ENCODE peak calls at places on chromosomes 4 and X, in five cellular contexts. P, W, A, N and R are unnamed samples.

GRCh38 chrX:106397788-106398538 is 213.8 kb upstream of the RADX start:
- DNase-seq in P (no peak), W (no peak), A (no peak), N (no peak), R (no peak)

GRCh38 chr4:3198906-3199305 is 50.1 kb upstream of the MSANTD1 start:
- DNase-seq in P (no peak), W (no peak), A (no peak), N (no peak), R (no peak)

GRCh38 chr4:154491341-154491679 is 289 bp downstream of the DCHS2 start:
- DNase-seq in P (no peak), W (no peak), A (no peak), N (no peak), R (no peak)

GRCh38 chrX:5080812-5081211 is 1147.9 kb downstream of the NLGN4X start:
- DNase-seq in P (no peak), W (no peak), A (no peak), N (no peak), R (no peak)

GRCh38 chr4:184453402-184454160 is 20.8 kb downstream of the IRF2 start:
- DNase-seq in P (peak; percentile 9), W (peak; percentile 57), A (no peak), N (no peak), R (no peak)

GRCh38 chrX:12701625-12702024 is 89.6 kb upstream of the PRPS2 start:
- DNase-seq in P (no peak), W (peak; percentile 79), A (no peak), N (peak; percentile 54), R (no peak)

GRCh38 chr4:47550899-47551548 is 65.9 kb downstream of the ATP10D start:
- DNase-seq in P (no peak), W (no peak), A (no peak), N (no peak), R (no peak)

GRCh38 chrX:13290891-13291614 is 28.8 kb downstream of the ATXN3L start:
- DNase-seq in P (no peak), W (no peak), A (no peak), N (no peak), R (no peak)

GRCh38 chr4:186954956-186955355 is 231.3 kb upstream of the FAT1 start:
- DNase-seq in P (no peak), W (no peak), A (no peak), N (no peak), R (no peak)

GRCh38 chrX:103215768-103216085 is 819 bp downstream of the BEX4 start:
- DNase-seq in P (no peak), W (no peak), A (no peak), N (no peak), R (no peak)

GRCh38 chrX:155819966-155820491 is 61.1 kb upstream of the VAMP7 start:
- DNase-seq in P (no peak), W (peak; percentile 84), A (no peak), N (peak; percentile 52), R (no peak)

GRCh38 chr4:177879851-177880250 is 437.6 kb upstream of the AGA start:
- DNase-seq in P (no peak), W (no peak), A (no peak), N (no peak), R (no peak)

GRCh38 chr4:189235599-189235998 is 705.1 kb upstream of the FRG1 start:
- DNase-seq in P (no peak), W (no peak), A (no peak), N (no peak), R (no peak)

GRCh38 chrX:7586126-7586525 is 256.8 kb upstream of the VCX start:
- DNase-seq in P (no peak), W (peak; percentile 27), A (no peak), N (no peak), R (no peak)

GRCh38 chr4:113325876-113326615 is 276.6 kb downstream of the ANK2 start:
- DNase-seq in P (no peak), W (no peak), A (no peak), N (no peak), R (no peak)

GRCh38 chr4:147425019-147425418 is 55.9 kb upstream of the EDNRA start:
- DNase-seq in P (no peak), W (no peak), A (no peak), N (no peak), R (no peak)

GRCh38 chrX:117607571-117607970 is 509.0 kb downstream of the KLHL13 start:
- DNase-seq in P (no peak), W (no peak), A (no peak), N (no peak), R (no peak)

GRCh38 chrX:10121787-10122186 is 35.0 kb upstream of the CLCN4 start:
- DNase-seq in P (no peak), W (no peak), A (no peak), N (no peak), R (no peak)

GRCh38 chr4:44145868-44146267 is 302.7 kb downstream of the KCTD8 start:
- DNase-seq in P (no peak), W (no peak), A (no peak), N (no peak), R (no peak)

GRCh38 chr4:26192921-26193894 is 127.6 kb upstream of the RBPJ start:
- DNase-seq in P (no peak), W (no peak), A (no peak), N (no peak), R (no peak)

GRCh38 chr4:158538176-158538575 is 16.5 kb downstream of the RXFP1 start:
- DNase-seq in P (no peak), W (no peak), A (no peak), N (no peak), R (no peak)

GRCh38 chr4:2305766-2306501 is 44.0 kb upstream of the MXD4 start:
- DNase-seq in P (no peak), W (no peak), A (no peak), N (no peak), R (no peak)

GRCh38 chr4:177008071-177008835 is 215.5 kb upstream of the VEGFC start:
- DNase-seq in P (no peak), W (no peak), A (no peak), N (no peak), R (no peak)

GRCh38 chr4:18197467-18197866 is 175.9 kb upstream of the LCORL start:
- DNase-seq in P (no peak), W (no peak), A (no peak), N (no peak), R (no peak)

GRCh38 chr4:122584517-122584916 is 36.3 kb downstream of the IL21 start:
- DNase-seq in P (no peak), W (no peak), A (no peak), N (no peak), R (no peak)

GRCh38 chrX:17500145-17500579 is 125.2 kb downstream of the NHS start:
- DNase-seq in P (no peak), W (peak; percentile 44), A (no peak), N (no peak), R (no peak)

GRCh38 chrX:119990409-119990994 is 47.0 kb upstream of the NKAP start:
- DNase-seq in P (no peak), W (no peak), A (no peak), N (no peak), R (no peak)

GRCh38 chr4:69707807-69708206 is 52.6 kb downstream of the SULT1B1 start:
- DNase-seq in P (no peak), W (no peak), A (no peak), N (no peak), R (peak; percentile 56)

GRCh38 chr4:88242144-88242543 is 42.2 kb downstream of the PPM1K start:
- DNase-seq in P (no peak), W (no peak), A (no peak), N (no peak), R (no peak)

GRCh38 chr4:7007944-7008343 is 35.2 kb upstream of the TADA2B start:
- DNase-seq in P (no peak), W (no peak), A (no peak), N (no peak), R (no peak)

GRCh38 chr4:159267023-159267939 is 164.4 kb downstream of the RAPGEF2 start:
- DNase-seq in P (no peak), W (no peak), A (no peak), N (no peak), R (no peak)

GRCh38 chr4:82905205-82905604 is 4.7 kb downstream of the THAP9 start:
- DNase-seq in P (no peak), W (no peak), A (no peak), N (no peak), R (no peak)

GRCh38 chr4:24686866-24687672 is 102.7 kb upstream of the DHX15 start:
- DNase-seq in P (no peak), W (peak; percentile 42), A (peak; percentile 30), N (peak; percentile 53), R (no peak)

GRCh38 chr4:8392591-8393190 is 47.8 kb downstream of the ACOX3 start:
- DNase-seq in P (peak; percentile 23), W (no peak), A (no peak), N (no peak), R (no peak)

GRCh38 chrX:130566028-130566683 is 164.4 kb downstream of the RBMX2 start:
- DNase-seq in P (no peak), W (no peak), A (no peak), N (no peak), R (no peak)

GRCh38 chr4:169795585-169795984 is 37.8 kb upstream of the HPF1 start:
- DNase-seq in P (no peak), W (no peak), A (no peak), N (no peak), R (no peak)

GRCh38 chr4:22203436-22204011 is 255.0 kb upstream of the KCNIP4 start:
- DNase-seq in P (no peak), W (no peak), A (no peak), N (no peak), R (no peak)

GRCh38 chrX:132482632-132483031 is 6.2 kb downstream of the MBNL3 start:
- DNase-seq in P (no peak), W (no peak), A (no peak), N (no peak), R (no peak)

GRCh38 chr4:188130355-188130754 is 8.9 kb upstream of the TRIML1 start:
- DNase-seq in P (no peak), W (no peak), A (no peak), N (no peak), R (no peak)

GRCh38 chrX:150256297-150256650 is 106.8 kb upstream of the MAMLD1 start:
- DNase-seq in P (no peak), W (no peak), A (no peak), N (no peak), R (no peak)

GRCh38 chrX:134821370-134821769 is 163.1 kb upstream of the PLAC1 start:
- DNase-seq in P (no peak), W (no peak), A (no peak), N (no peak), R (no peak)
- H3K27ac ChIP-seq in P (no peak overlapping the region), W (no peak overlapping the region), A (peak overlapping the region; percentile 63), N (peak overlapping the region; percentile 33), R (peak overlapping the region; percentile 15)

GRCh38 chr4:183098080-183098722 is 856 bp upstream of the WWC2 start:
- DNase-seq in P (no peak), W (peak; percentile 78), A (peak; percentile 72), N (peak; percentile 78), R (peak; percentile 61)
- H3K4me3 ChIP-seq in P (peak overlapping the region; percentile 76), W (peak overlapping the region; percentile 54), A (peak overlapping the region; percentile 93), N (peak overlapping the region; percentile 87), R (peak overlapping the region; percentile 89)

GRCh38 chr4:183249854-183250253 is 70.2 kb downstream of the CLDN22 start:
- DNase-seq in P (no peak), W (peak; percentile 63), A (no peak), N (no peak), R (no peak)
- H3K36me3 ChIP-seq in P (no peaks in the 10 kb centered on the region), W (no peaks in the 10 kb centered on the region), A (no peaks in the 10 kb centered on the region), N (peaks cover 76% of the 10 kb centered on the region), R (peaks cover 43% of the 10 kb centered on the region)

GRCh38 chr4:37893164-37893563 is 2.3 kb downstream of the TBC1D1 start:
- DNase-seq in P (no peak), W (no peak), A (no peak), N (no peak), R (no peak)
- H3K27ac ChIP-seq in P (peak overlapping the region; percentile 37), W (no peak overlapping the region), A (no peak overlapping the region), N (no peak overlapping the region), R (no peak overlapping the region)

GRCh38 chrX:49951524-49952193 is 29.3 kb downstream of the CLCN5 start:
- DNase-seq in P (no peak), W (no peak), A (no peak), N (no peak), R (no peak)
- H3K4me3 ChIP-seq in P (no peak overlapping the region), W (no peak overlapping the region), A (no peak overlapping the region), N (no peak overlapping the region), R (no peak overlapping the region)